ENCODE peak calls at places on chromosome 18, in nine cellular contexts. L is prostate gland, Q is heart left ventricle, S is uterus, N is spleen, R is HCT116, I is gastrocnemius medialis, D is breast epithelium, G is Peyer's patch. J is an unnamed sample.

GRCh38 chr18:11034816-11035215 is 114.6 kb downstream of the PIEZO2 start:
- DNase-seq in N (no peak), D (no peak), L (no peak), R (no peak), I (no peak), Q (no peak), S (no peak), G (no peak), J (no peak)

GRCh38 chr18:40832362-40832761 is 1122.7 kb upstream of the PIK3C3 start:
- DNase-seq in Q (no peak), R (no peak), S (no peak), N (no peak), I (no peak), D (no peak), G (no peak), L (no peak), J (no peak)

GRCh38 chr18:616380-616995 is 19.7 kb downstream of the CLUL1 start:
- DNase-seq in R (peak; percentile 35), N (no peak), I (no peak), D (no peak), Q (no peak), G (no peak), L (no peak), S (no peak), J (no peak)

GRCh38 chr18:22549260-22549937 is 131.7 kb upstream of the CTAGE1 start:
- DNase-seq in S (no peak), Q (peak; percentile 52), L (no peak), G (no peak), I (no peak), R (no peak), D (no peak), N (no peak), J (no peak)

GRCh38 chr18:47644896-47645295 is 285.6 kb downstream of the SMAD2 start:
- DNase-seq in L (no peak), R (no peak), I (no peak), G (no peak), Q (no peak), D (no peak), S (no peak), N (no peak), J (peak; percentile 70)

GRCh38 chr18:61435064-61435652 is 101.9 kb downstream of the CDH20 start:
- DNase-seq in S (no peak), G (no peak), R (peak; percentile 22), L (no peak), I (no peak), D (no peak), Q (no peak), N (no peak), J (no peak)

GRCh38 chr18:54852780-54853675 is 24.8 kb downstream of the RAB27B start:
- DNase-seq in I (no peak), G (no peak), R (no peak), Q (no peak), S (no peak), D (no peak), N (no peak), L (no peak), J (no peak)

GRCh38 chr18:78875268-78875997 is 104.2 kb upstream of the SALL3 start:
- DNase-seq in Q (no peak), S (no peak), N (no peak), I (no peak), G (no peak), L (peak; percentile 39), D (no peak), R (peak; percentile 19), J (peak; percentile 80)

GRCh38 chr18:8890957-8891464 is 185.7 kb downstream of the MTCL1 start:
- DNase-seq in R (peak; percentile 77), G (no peak), I (no peak), D (no peak), N (no peak), S (no peak), L (no peak), Q (no peak), J (no peak)

GRCh38 chr18:8643479-8643878 is 34.2 kb downstream of the RAB12 start:
- DNase-seq in N (no peak), Q (no peak), S (no peak), D (no peak), R (no peak), G (no peak), L (no peak), I (no peak), J (no peak)

GRCh38 chr18:8379187-8379941 is 229.9 kb upstream of the RAB12 start:
- DNase-seq in S (no peak), R (no peak), Q (no peak), D (no peak), I (no peak), G (no peak), L (no peak), N (no peak), J (no peak)

GRCh38 chr18:12307871-12308385 is at the start of gene TUBB6:
- DNase-seq in L (no peak), D (peak; percentile 61), N (peak; percentile 81), G (peak; percentile 70), R (no peak), I (peak; percentile 27), S (peak; percentile 83), Q (peak; percentile 84), J (no peak)
- TF ChIP-seq POLR2A in L (peak; percentile 11), D (no peak), N (no peak), G (no peak), R (peak; percentile 73), I (peak; percentile 66), S (peak; percentile 80), Q (no peak), J (peak; percentile 33)

GRCh38 chr18:3448845-3449701 is 899 bp upstream of the TGIF1 start:
- DNase-seq in N (peak; percentile 96), S (peak; percentile 76), G (peak; percentile 90), I (peak; percentile 97), Q (peak; percentile 89), R (peak; percentile 70), D (peak; percentile 96), L (peak; percentile 86), J (peak; percentile 97)
- TF ChIP-seq POLR2A in N (peak; percentile 25), S (peak; percentile 52), G (peak; percentile 83), I (peak; percentile 94), Q (no peak), R (no peak), D (peak; percentile 90), L (peak; percentile 66), J (peak; percentile 94)

GRCh38 chr18:13217466-13217961 is 1.0 kb upstream of the LDLRAD4 start:
- DNase-seq in Q (peak; percentile 84), N (peak; percentile 85), L (peak; percentile 46), S (peak; percentile 60), D (no peak), R (no peak), I (peak; percentile 63), G (peak; percentile 84), J (no peak)
- TF ChIP-seq POLR2A in Q (no peak), N (no peak), L (no peak), S (peak; percentile 29), D (no peak), R (no peak), I (peak; percentile 55), G (peak; percentile 38), J (peak; percentile 23)

GRCh38 chr18:62450175-62450545 is 72.7 kb upstream of the ZCCHC2 start:
- DNase-seq in Q (no peak), D (no peak), I (no peak), R (no peak), L (no peak), S (no peak), G (no peak), N (no peak), J (no peak)

GRCh38 chr18:62452280-62452824 is 70.5 kb upstream of the ZCCHC2 start:
- DNase-seq in L (no peak), N (no peak), I (peak; percentile 85), Q (no peak), G (no peak), D (peak; percentile 48), R (no peak), S (no peak), J (peak; percentile 64)

GRCh38 chr18:62448426-62448825 is 74.4 kb upstream of the ZCCHC2 start:
- DNase-seq in R (no peak), Q (no peak), L (no peak), I (no peak), G (no peak), N (no peak), D (no peak), S (no peak), J (peak; percentile 74)

GRCh38 chr18:62449490-62450104 is 73.2 kb upstream of the ZCCHC2 start:
- DNase-seq in D (no peak), L (no peak), S (no peak), N (no peak), R (no peak), G (no peak), I (no peak), Q (no peak), J (peak; percentile 66)

GRCh38 chr18:62450546-62451395 is 72.1 kb upstream of the ZCCHC2 start:
- DNase-seq in N (peak; percentile 85), L (no peak), R (peak; percentile 86), G (peak; percentile 67), S (peak; percentile 35), D (peak; percentile 38), I (peak; percentile 94), Q (peak; percentile 74), J (peak; percentile 91)
- TF ChIP-seq POLR2A in N (no peak), L (no peak), R (no peak), G (no peak), S (no peak), D (no peak), I (no peak), Q (no peak), J (no peak)

GRCh38 chr18:13826209-13826608 is 2.3 kb downstream of the MC5R start:
- DNase-seq in R (no peak), Q (no peak), S (no peak), N (no peak), D (no peak), L (no peak), G (no peak), I (no peak), J (no peak)
- TF ChIP-seq POLR2A in R (no peak), Q (no peak), S (no peak), N (no peak), D (no peak), L (no peak), G (no peak), I (no peak), J (no peak)

GRCh38 chr18:76801567-76802505 is 20.5 kb upstream of the ZNF236 start:
- DNase-seq in S (peak; percentile 67), I (peak; percentile 36), Q (peak; percentile 68), R (no peak), L (peak; percentile 32), G (peak; percentile 76), N (peak; percentile 90), D (no peak), J (no peak)

GRCh38 chr18:76791642-76792041 is 30.7 kb upstream of the ZNF236 start:
- DNase-seq in L (no peak), R (no peak), N (no peak), G (no peak), D (no peak), S (no peak), Q (no peak), I (no peak), J (no peak)

GRCh38 chr18:76791106-76791505 is 31.3 kb upstream of the ZNF236 start:
- DNase-seq in R (no peak), D (no peak), S (no peak), G (no peak), I (no peak), Q (no peak), L (no peak), N (no peak), J (no peak)

DNA sequence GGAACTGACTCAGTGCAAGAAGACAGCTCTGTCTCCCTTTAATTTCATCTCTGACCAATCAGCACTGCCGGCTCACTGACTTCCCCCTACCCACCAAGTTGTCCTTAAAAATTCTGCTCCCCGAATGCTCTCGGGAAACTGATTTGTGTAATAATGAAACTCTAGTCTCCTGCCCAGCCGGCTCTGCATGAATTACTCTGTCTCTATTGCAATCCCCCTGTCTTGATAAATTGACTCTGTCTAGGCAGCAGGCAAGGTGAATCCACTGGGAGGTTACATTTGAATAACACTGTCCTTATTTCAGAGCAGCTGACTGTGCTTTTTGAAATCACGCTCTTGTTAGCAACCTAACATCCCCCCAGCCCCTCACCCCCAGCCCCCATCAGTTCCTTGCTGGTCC is 26.4 kb upstream of the ZNF236 start:
- DNase-seq in I (no peak), N (no peak), G (no peak), Q (no peak), S (no peak), R (no peak), D (no peak), L (no peak), J (no peak)
- TF ChIP-seq POLR2A in I (no peak), N (no peak), G (no peak), Q (no peak), S (no peak), R (no peak), D (no peak), L (no peak), J (no peak)